ENCODE peak calls at places on chromosomes 1 and 21, in six cellular contexts. One of them, this sample, is unnamed.

GRCh38 chr1:8962812-8963669 is 17.4 kb downstream of the CA6 start:
- DNase-seq in H9: peak
- DNase-seq in trophoblast cell: peak
- DNase-seq in H1: peak
- DNase-seq in neuronal stem cell: no peak
- DNase-seq in IMR-90: no peak
- DNase-seq in this sample: peak

GRCh38 chr1:174297351-174297750 is 138.0 kb downstream of the RABGAP1L start:
- DNase-seq in trophoblast cell: no peak
- DNase-seq in neuronal stem cell: no peak
- DNase-seq in IMR-90: no peak
- DNase-seq in H9: peak
- DNase-seq in H1: peak
- DNase-seq in this sample: no peak

GRCh38 chr1:61098906-61099437 is 16.6 kb downstream of the NFIA start:
- DNase-seq in IMR-90: no peak
- DNase-seq in neuronal stem cell: no peak
- DNase-seq in H9: no peak
- DNase-seq in H1: no peak
- DNase-seq in trophoblast cell: no peak
- DNase-seq in this sample: no peak

GRCh38 chr1:158506369-158506987 is 34.5 kb downstream of the OR10R2 start:
- DNase-seq in IMR-90: peak
- DNase-seq in neuronal stem cell: no peak
- DNase-seq in H9: peak
- DNase-seq in trophoblast cell: peak
- DNase-seq in H1: peak
- DNase-seq in this sample: peak

GRCh38 chr21:21003701-21004100 is 5.5 kb downstream of the NCAM2 start:
- DNase-seq in neuronal stem cell: no peak
- DNase-seq in H1: no peak
- DNase-seq in H9: peak
- DNase-seq in trophoblast cell: no peak
- DNase-seq in IMR-90: peak
- DNase-seq in this sample: peak

GRCh38 chr21:41943468-41944250 is 10.2 kb downstream of the C2CD2 start:
- DNase-seq in neuronal stem cell: no peak
- DNase-seq in H9: no peak
- DNase-seq in H1: no peak
- DNase-seq in IMR-90: no peak
- DNase-seq in trophoblast cell: no peak
- DNase-seq in this sample: no peak

GRCh38 chr1:147762233-147763024 is 2.0 kb upstream of the GJA5 start:
- DNase-seq in IMR-90: no peak
- DNase-seq in neuronal stem cell: no peak
- DNase-seq in H9: no peak
- DNase-seq in trophoblast cell: peak
- DNase-seq in H1: no peak
- DNase-seq in this sample: no peak

GRCh38 chr1:157806431-157807149 is 13.3 kb downstream of the FCRL1 start:
- DNase-seq in IMR-90: no peak
- DNase-seq in H9: no peak
- DNase-seq in trophoblast cell: no peak
- DNase-seq in H1: no peak
- DNase-seq in neuronal stem cell: no peak
- DNase-seq in this sample: no peak

GRCh38 chr1:167216809-167217208 is 3.9 kb upstream of the POU2F1 start:
- DNase-seq in IMR-90: no peak
- DNase-seq in H9: no peak
- DNase-seq in H1: no peak
- DNase-seq in neuronal stem cell: no peak
- DNase-seq in trophoblast cell: no peak
- DNase-seq in this sample: no peak
- H3K14ac ChIP-seq in IMR-90: no peak
- H3K14ac ChIP-seq in H9: no peak
- H3K14ac ChIP-seq in H1: no peak
- H3K14ac ChIP-seq in neuronal stem cell: no peak
- H3K14ac ChIP-seq in trophoblast cell: no peak
- H3K14ac ChIP-seq in this sample: no peak

GRCh38 chr21:31571879-31572278 is 87.6 kb upstream of the SOD1 start:
- DNase-seq in H9: no peak
- DNase-seq in IMR-90: no peak
- DNase-seq in neuronal stem cell: no peak
- DNase-seq in trophoblast cell: no peak
- DNase-seq in H1: no peak
- DNase-seq in this sample: no peak

GRCh38 chr21:31577280-31577679 is 82.2 kb upstream of the SOD1 start:
- DNase-seq in neuronal stem cell: no peak
- DNase-seq in H1: no peak
- DNase-seq in IMR-90: no peak
- DNase-seq in trophoblast cell: no peak
- DNase-seq in H9: no peak
- DNase-seq in this sample: no peak

GRCh38 chr21:31573217-31573616 is 86.3 kb upstream of the SOD1 start:
- DNase-seq in neuronal stem cell: no peak
- DNase-seq in IMR-90: no peak
- DNase-seq in trophoblast cell: no peak
- DNase-seq in H9: no peak
- DNase-seq in H1: no peak
- DNase-seq in this sample: no peak

GRCh38 chr21:31580866-31581276 is 78.6 kb upstream of the SOD1 start:
- DNase-seq in neuronal stem cell: peak
- DNase-seq in H9: peak
- DNase-seq in trophoblast cell: peak
- DNase-seq in IMR-90: peak
- DNase-seq in H1: peak
- DNase-seq in this sample: peak

DNA sequence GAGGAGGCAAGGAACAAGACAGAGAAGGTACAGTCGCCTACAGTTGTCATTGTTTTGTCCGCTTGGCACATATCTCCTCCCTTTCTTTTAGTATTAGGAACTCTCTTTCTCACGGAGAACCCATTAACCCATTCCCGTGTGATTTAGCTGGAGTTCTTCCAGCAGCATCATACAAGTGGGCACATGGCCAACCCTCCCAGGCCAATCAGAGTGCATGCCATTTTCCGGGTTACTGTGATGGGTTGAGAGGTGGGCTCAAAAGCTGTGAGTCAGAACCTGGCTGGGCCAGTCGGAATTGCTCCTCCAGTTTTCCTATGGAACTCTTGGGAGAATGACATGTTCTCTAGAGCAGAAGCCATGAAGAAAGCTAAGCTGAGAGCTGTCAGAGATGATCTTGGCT is 83.1 kb upstream of the SOD1 start:
- DNase-seq in neuronal stem cell: no peak
- DNase-seq in H1: no peak
- DNase-seq in IMR-90: no peak
- DNase-seq in trophoblast cell: no peak
- DNase-seq in H9: no peak
- DNase-seq in this sample: no peak
- H3K14ac ChIP-seq in neuronal stem cell: no peak
- H3K14ac ChIP-seq in H1: no peak
- H3K14ac ChIP-seq in IMR-90: no peak
- H3K14ac ChIP-seq in trophoblast cell: no peak
- H3K14ac ChIP-seq in H9: no peak
- H3K14ac ChIP-seq in this sample: no peak

DNA sequence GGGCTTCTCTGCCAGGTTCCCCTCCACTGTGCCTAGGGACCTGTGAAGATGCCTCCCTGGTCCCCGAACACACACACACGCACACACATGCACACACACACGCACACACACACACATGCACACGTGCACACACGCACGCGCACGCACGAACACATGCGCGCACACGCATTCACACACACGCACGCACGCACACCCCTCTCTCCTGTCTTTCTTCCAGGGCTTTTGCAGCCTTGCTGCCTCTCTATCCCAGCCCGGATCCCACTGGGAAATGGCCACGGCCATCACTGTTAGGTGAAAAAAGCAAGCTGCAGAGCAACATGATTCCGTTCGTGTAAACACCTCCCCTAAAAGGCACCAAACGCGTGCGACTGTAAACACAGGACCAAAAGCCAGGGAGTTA is 39.8 kb downstream of the NKAIN1 start:
- DNase-seq in H9: no peak
- DNase-seq in H1: no peak
- DNase-seq in trophoblast cell: no peak
- DNase-seq in IMR-90: no peak
- DNase-seq in neuronal stem cell: no peak
- DNase-seq in this sample: no peak
- H3K14ac ChIP-seq in H9: no peak
- H3K14ac ChIP-seq in H1: no peak
- H3K14ac ChIP-seq in trophoblast cell: no peak
- H3K14ac ChIP-seq in IMR-90: no peak
- H3K14ac ChIP-seq in neuronal stem cell: peak
- H3K14ac ChIP-seq in this sample: no peak

GRCh38 chr1:59730302-59730701 is 84.4 kb upstream of the HOOK1 start:
- DNase-seq in IMR-90: peak
- DNase-seq in neuronal stem cell: no peak
- DNase-seq in H1: no peak
- DNase-seq in H9: no peak
- DNase-seq in trophoblast cell: no peak
- DNase-seq in this sample: peak

GRCh38 chr1:59730759-59731478 is 83.8 kb upstream of the HOOK1 start:
- DNase-seq in H9: no peak
- DNase-seq in neuronal stem cell: no peak
- DNase-seq in trophoblast cell: no peak
- DNase-seq in H1: no peak
- DNase-seq in IMR-90: peak
- DNase-seq in this sample: peak

GRCh38 chr1:59736744-59737143 is 78.0 kb upstream of the HOOK1 start:
- DNase-seq in H1: no peak
- DNase-seq in IMR-90: no peak
- DNase-seq in trophoblast cell: no peak
- DNase-seq in H9: no peak
- DNase-seq in neuronal stem cell: no peak
- DNase-seq in this sample: no peak

GRCh38 chr1:59732219-59732955 is 82.4 kb upstream of the HOOK1 start:
- DNase-seq in neuronal stem cell: no peak
- DNase-seq in IMR-90: peak
- DNase-seq in trophoblast cell: no peak
- DNase-seq in H9: no peak
- DNase-seq in H1: no peak
- DNase-seq in this sample: peak

GRCh38 chr1:59733443-59734141 is 81.2 kb upstream of the HOOK1 start:
- DNase-seq in neuronal stem cell: no peak
- DNase-seq in H1: no peak
- DNase-seq in IMR-90: peak
- DNase-seq in H9: no peak
- DNase-seq in trophoblast cell: no peak
- DNase-seq in this sample: no peak
- H3K14ac ChIP-seq in neuronal stem cell: no peak
- H3K14ac ChIP-seq in H1: no peak
- H3K14ac ChIP-seq in IMR-90: peak
- H3K14ac ChIP-seq in H9: no peak
- H3K14ac ChIP-seq in trophoblast cell: no peak
- H3K14ac ChIP-seq in this sample: no peak

This sample was measured in mesenchymal stem cell.